ENCODE peak calls at places on chromosomes 3 and 15, in six cellular contexts. Z is IMR-90; T is CD8-positive, alpha-beta T cell; V is CD8-positive, alpha-beta memory T cell; A is heart right ventricle; G is HCT116. J is an unnamed sample. For H3K4me1, the result is how much of the 10 kb centered on the place peaks cover.

GRCh38 chr3:182789371-182789770 is 3.9 kb upstream of the ATP11B start:
- DNase-seq in T (no peak), V (no peak), A (no peak), G (no peak), Z (peak), J (no peak)

GRCh38 chr3:149967067-149967685 is 3.5 kb downstream of the PFN2 start:
- DNase-seq in A (no peak), T (no peak), Z (peak), V (no peak), G (peak), J (peak)

GRCh38 chr3:185283374-185283935 is 29.6 kb upstream of the EHHADH start:
- DNase-seq in T (no peak), V (no peak), A (no peak), Z (peak), G (peak), J (no peak)

GRCh38 chr3:127132876-127133275 is 60.1 kb upstream of the PRR23E start:
- DNase-seq in A (no peak), Z (no peak), T (no peak), V (no peak), G (no peak), J (no peak)

GRCh38 chr3:190345027-190345821 is 23.0 kb upstream of the CLDN1 start:
- DNase-seq in Z (peak), G (no peak), A (no peak), T (no peak), V (no peak), J (peak)

GRCh38 chr3:65083240-65083639 is 395.4 kb upstream of the ADAMTS9 start:
- DNase-seq in Z (no peak), V (no peak), A (no peak), T (no peak), G (no peak), J (no peak)

GRCh38 chr15:88250826-88251225 is 5.7 kb downstream of the NTRK3 start:
- DNase-seq in G (no peak), A (no peak), T (no peak), Z (no peak), V (no peak), J (peak)

GRCh38 chr3:59192473-59192872 is 142.6 kb upstream of the CFAP20DC start:
- DNase-seq in G (no peak), T (no peak), A (no peak), Z (peak), V (no peak), J (no peak)

GRCh38 chr15:88108991-88109390 is 147.5 kb downstream of the NTRK3 start:
- DNase-seq in G (no peak), Z (no peak), V (no peak), A (no peak), T (no peak), J (no peak)

GRCh38 chr15:90219421-90220141 is 14.2 kb downstream of the CIB1 start:
- DNase-seq in T (peak), Z (no peak), A (peak), V (peak), G (no peak), J (peak)

GRCh38 chr15:38696120-38696727 is 131.6 kb upstream of the RASGRP1 start:
- DNase-seq in G (no peak), Z (peak), T (no peak), A (no peak), V (peak), J (no peak)

GRCh38 chr3:100518983-100519382 is 26.6 kb downstream of the TMEM45A start:
- DNase-seq in T (no peak), A (no peak), V (no peak), Z (peak), G (no peak), J (no peak)

GRCh38 chr3:17179381-17180205 is 294.8 kb downstream of the PLCL2 start:
- DNase-seq in Z (peak), T (no peak), V (no peak), G (no peak), A (no peak), J (no peak)

GRCh38 chr15:35914573-35914972 is 368.6 kb upstream of the DPH6 start:
- DNase-seq in V (no peak), A (no peak), G (no peak), T (no peak), Z (no peak), J (no peak)

GRCh38 chr15:70409388-70409787 is 311.7 kb upstream of the TLE3 start:
- DNase-seq in Z (no peak), V (no peak), G (no peak), T (no peak), A (no peak), J (no peak)

GRCh38 chr15:91857772-91858171 is 4.3 kb downstream of the SLCO3A1 start:
- DNase-seq in V (no peak), Z (no peak), G (no peak), A (no peak), T (no peak), J (no peak)

GRCh38 chr3:134326126-134326525 is 48.1 kb downstream of the AMOTL2 start:
- DNase-seq in Z (no peak), A (no peak), V (no peak), T (no peak), G (no peak), J (peak)

GRCh38 chr3:197464794-197465193 is 91.0 kb downstream of the BDH1 start:
- DNase-seq in Z (no peak), A (no peak), G (no peak), V (no peak), T (no peak), J (peak)

GRCh38 chr3:197466586-197467399 is 89.0 kb downstream of the BDH1 start:
- DNase-seq in T (no peak), Z (peak), G (no peak), A (no peak), V (no peak), J (no peak)

GRCh38 chr3:197463279-197463678 is 92.5 kb downstream of the BDH1 start:
- DNase-seq in Z (peak), A (no peak), V (no peak), G (no peak), T (no peak), J (no peak)

GRCh38 chr3:197465996-197466549 is 89.7 kb downstream of the BDH1 start:
- DNase-seq in T (no peak), G (no peak), A (no peak), V (no peak), Z (peak), J (no peak)

GRCh38 chr3:197465197-197465995 is 90.4 kb downstream of the BDH1 start:
- DNase-seq in A (no peak), G (no peak), V (no peak), Z (no peak), T (no peak), J (peak)
- H3K4me1 ChIP-seq in A (under half), G (under half), V (under half), Z (under half), T (under half), J (under half)

GRCh38 chr3:106329505-106329904 is 460.7 kb upstream of the CBLB start:
- DNase-seq in Z (peak), A (no peak), T (no peak), G (no peak), V (no peak), J (no peak)

GRCh38 chr3:106332135-106332534 is 463.3 kb upstream of the CBLB start:
- DNase-seq in T (no peak), G (no peak), A (no peak), Z (no peak), V (no peak), J (no peak)

GRCh38 chr3:106333911-106334618 is 465.3 kb upstream of the CBLB start:
- DNase-seq in Z (peak), A (no peak), V (peak), G (no peak), T (no peak), J (no peak)

GRCh38 chr3:106331636-106332035 is 462.8 kb upstream of the CBLB start:
- DNase-seq in A (no peak), T (no peak), Z (no peak), G (no peak), V (no peak), J (no peak)

DNA sequence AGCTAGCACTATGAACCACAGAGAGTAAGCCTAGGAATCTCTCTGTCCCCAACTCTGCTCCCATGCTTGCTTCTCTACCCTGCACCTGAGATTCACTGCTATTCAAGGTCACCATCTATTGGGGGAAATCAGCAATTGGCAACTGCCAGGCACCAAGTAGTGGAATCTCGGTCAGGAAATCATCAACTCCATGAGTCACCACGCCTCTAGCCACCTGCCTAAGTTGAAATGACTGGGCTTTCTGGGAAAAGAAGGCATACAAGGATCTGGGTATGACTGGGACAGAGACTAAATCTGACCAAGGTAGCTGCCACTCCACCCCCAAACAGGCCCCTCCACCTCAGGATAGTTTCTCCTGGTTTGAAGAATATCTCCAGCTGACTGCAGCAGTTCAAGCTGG is 464.1 kb upstream of the CBLB start:
- DNase-seq in G (no peak), Z (peak), A (no peak), T (no peak), V (no peak), J (peak)
- H3K4me1 ChIP-seq in G (under half), Z (under half), A (under half), T (under half), V (under half), J (under half)

GRCh38 chr3:188242426-188243123 is 88.6 kb downstream of the LPP start:
- DNase-seq in T (no peak), V (no peak), A (no peak), Z (no peak), G (no peak), J (no peak)
- H3K4me1 ChIP-seq in T (under half), V (under half), A (half or more), Z (under half), G (under half), J (under half)

GRCh38 chr15:99423186-99424130 is 142.3 kb upstream of the MEF2A start:
- DNase-seq in Z (no peak), T (no peak), A (no peak), V (no peak), G (no peak), J (no peak)

GRCh38 chr15:99424131-99424571 is 141.6 kb upstream of the MEF2A start:
- DNase-seq in G (no peak), A (no peak), T (no peak), Z (no peak), V (no peak), J (no peak)

GRCh38 chr15:99425666-99426301 is 140.0 kb upstream of the MEF2A start:
- DNase-seq in V (no peak), T (no peak), Z (no peak), G (no peak), A (peak), J (peak)

GRCh38 chr15:99426431-99427105 is 139.2 kb upstream of the MEF2A start:
- DNase-seq in A (no peak), T (no peak), Z (no peak), G (no peak), V (no peak), J (no peak)

DNA sequence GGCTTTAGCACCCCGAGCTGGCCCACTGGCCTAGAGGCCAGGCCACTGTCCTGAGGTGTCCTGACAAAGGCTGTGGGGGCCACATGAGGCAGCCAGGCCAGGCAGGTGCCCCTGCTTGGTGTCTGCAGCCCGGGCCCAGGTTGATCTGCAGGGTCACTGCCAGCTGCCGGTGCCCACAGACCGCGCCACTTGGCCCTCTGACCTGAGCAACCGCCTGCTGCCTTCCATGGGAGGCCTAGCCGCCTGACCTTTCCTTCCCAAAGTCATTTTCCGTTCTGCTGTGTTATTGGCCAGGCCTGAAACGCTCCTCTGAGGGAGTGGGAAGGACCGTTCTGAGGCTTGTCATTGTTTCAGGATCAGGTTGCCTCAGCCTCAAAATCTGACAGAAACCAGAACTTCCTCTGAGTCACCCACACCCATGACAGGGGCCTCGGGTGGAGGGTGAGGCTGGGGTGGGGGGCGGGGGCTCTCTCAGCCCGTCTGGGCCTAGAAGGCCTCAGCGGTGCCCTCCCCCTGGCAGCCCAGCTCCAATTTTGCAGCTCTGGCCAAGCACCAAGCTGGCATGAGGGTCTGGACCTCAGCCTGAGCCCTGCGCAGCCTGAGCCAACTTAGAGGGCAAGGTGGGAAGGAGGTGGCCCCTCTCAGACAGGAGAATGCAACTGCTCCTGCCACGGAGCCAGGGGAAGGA is 140.7 kb upstream of the MEF2A start:
- DNase-seq in A (peak), V (no peak), T (no peak), G (no peak), Z (peak), J (peak)
- H3K4me1 ChIP-seq in A (under half), V (under half), T (half or more), G (under half), Z (under half), J (under half)

GRCh38 chr3:71436337-71436736 is 147.2 kb downstream of the FOXP1 start:
- DNase-seq in V (no peak), G (no peak), T (no peak), A (no peak), Z (no peak), J (no peak)
- H3K4me1 ChIP-seq in V (half or more), G (under half), T (half or more), A (under half), Z (under half), J (under half)

GRCh38 chr15:37081985-37082384 is 18.4 kb downstream of the MEIS2 start:
- DNase-seq in A (no peak), Z (no peak), G (no peak), V (no peak), T (no peak), J (peak)

GRCh38 chr15:37086521-37086920 is 13.8 kb downstream of the MEIS2 start:
- DNase-seq in T (no peak), Z (peak), A (no peak), V (no peak), G (no peak), J (no peak)

GRCh38 chr15:37086120-37086519 is 14.2 kb downstream of the MEIS2 start:
- DNase-seq in Z (no peak), G (no peak), A (no peak), V (no peak), T (no peak), J (no peak)

GRCh38 chr15:37084602-37085001 is 15.7 kb downstream of the MEIS2 start:
- DNase-seq in V (no peak), T (no peak), Z (no peak), A (no peak), G (no peak), J (no peak)

DNA sequence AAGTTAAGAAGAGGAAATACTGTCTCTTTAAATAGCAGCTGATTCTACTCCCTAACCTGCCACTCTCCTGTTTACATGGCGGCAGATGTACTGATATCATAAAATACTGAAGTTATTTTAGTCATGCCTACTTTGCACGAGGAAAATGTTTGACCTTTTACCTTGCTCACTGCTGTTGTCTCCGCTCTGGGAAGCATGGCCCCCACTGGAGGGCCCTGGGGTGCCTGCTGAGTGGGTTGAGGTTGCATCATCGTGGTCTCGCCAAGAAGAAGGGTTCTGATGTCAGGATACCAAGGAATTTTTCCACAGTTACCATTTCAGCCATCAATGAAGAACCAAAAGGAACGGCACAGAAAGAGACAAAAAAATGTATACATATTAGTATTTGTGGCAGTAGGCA is 16.7 kb downstream of the MEIS2 start:
- DNase-seq in Z (no peak), G (no peak), A (no peak), V (no peak), T (no peak), J (no peak)
- H3K4me1 ChIP-seq in Z (under half), G (under half), A (half or more), V (under half), T (under half), J (under half)

GRCh38 chr3:69710153-69710977 is 28.9 kb upstream of the MITF start:
- DNase-seq in G (no peak), Z (peak), V (no peak), A (no peak), T (no peak), J (no peak)
- H3K4me1 ChIP-seq in G (under half), Z (under half), V (under half), A (under half), T (under half), J (under half)

DNA sequence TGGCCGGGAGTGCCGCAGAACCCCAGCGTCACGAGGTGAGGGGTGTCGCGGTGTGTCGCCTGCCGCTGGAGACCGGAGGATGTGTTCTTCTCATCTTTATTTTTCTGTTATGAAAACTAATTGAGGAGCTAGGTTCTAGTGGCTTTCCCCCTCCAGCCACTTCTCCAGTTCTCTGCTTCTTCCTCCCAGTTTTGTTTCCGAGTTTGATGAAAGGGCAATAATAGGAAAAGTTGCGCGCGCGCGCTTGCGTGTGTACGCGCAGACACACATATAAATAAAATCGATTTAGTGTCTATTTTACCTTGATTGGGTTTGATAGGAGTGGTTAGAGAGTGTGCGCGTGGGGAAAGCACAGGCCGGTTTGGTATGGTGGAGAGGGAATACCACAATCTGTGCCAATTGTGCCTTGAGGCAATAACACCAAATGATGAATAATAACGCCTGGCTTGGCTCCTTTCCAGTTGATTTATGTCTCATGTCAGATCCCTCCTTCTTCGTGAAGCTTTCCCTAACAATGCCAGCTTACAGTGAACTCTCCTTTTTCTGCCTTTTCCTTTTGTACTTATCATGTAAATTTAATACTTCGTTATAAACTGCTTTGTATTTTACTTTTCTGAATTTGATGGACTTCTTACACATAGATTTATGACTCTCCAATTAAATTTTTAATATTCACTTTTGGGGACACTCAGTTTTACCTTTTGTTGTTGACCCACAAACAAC is 1.5 kb downstream of the TIPARP start:
- DNase-seq in A (peak), V (peak), G (peak), T (no peak), Z (peak), J (peak)
- H3K4me1 ChIP-seq in A (half or more), V (half or more), G (under half), T (under half), Z (under half), J (under half)

GRCh38 chr15:63057454-63058335 is 15.1 kb downstream of the TPM1 start:
- DNase-seq in G (no peak), A (no peak), Z (peak), T (no peak), V (no peak), J (no peak)

GRCh38 chr15:63059573-63060216 is 17.1 kb downstream of the TPM1 start:
- DNase-seq in V (no peak), T (no peak), Z (no peak), G (no peak), A (no peak), J (no peak)

GRCh38 chr15:63060699-63061098 is 18.2 kb downstream of the TPM1 start:
- DNase-seq in Z (no peak), G (no peak), T (no peak), A (no peak), V (no peak), J (no peak)

GRCh38 chr15:63056843-63057242 is 14.3 kb downstream of the TPM1 start:
- DNase-seq in V (no peak), Z (peak), A (peak), T (no peak), G (no peak), J (no peak)

DNA sequence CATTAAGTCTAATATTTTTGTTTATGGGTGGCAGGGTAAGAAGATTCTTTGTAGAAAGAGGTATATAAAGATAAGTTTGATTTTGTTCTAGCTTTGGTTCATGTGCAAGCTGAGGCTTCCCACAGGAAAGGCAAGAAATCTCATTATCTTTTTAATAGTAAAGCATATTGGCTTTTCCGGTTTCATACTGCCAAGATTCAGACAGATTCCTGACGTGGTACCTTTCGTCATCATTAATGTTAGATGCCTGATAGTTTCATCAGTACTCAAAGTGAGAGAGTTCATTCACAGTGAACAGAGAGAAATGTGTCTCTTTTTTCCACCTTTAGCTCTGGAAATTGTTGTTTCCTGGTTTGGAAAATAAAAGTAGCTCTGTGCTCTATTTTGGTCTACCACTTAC is 16.5 kb downstream of the TPM1 start:
- DNase-seq in A (no peak), V (no peak), Z (no peak), T (no peak), G (no peak), J (no peak)
- H3K4me1 ChIP-seq in A (half or more), V (under half), Z (under half), T (under half), G (under half), J (under half)

GRCh38 chr3:194518652-194519051 is 31.9 kb upstream of the ATP13A3 start:
- DNase-seq in A (no peak), T (no peak), G (no peak), Z (peak), V (no peak), J (no peak)

GRCh38 chr3:194517333-194517732 is 30.5 kb upstream of the ATP13A3 start:
- DNase-seq in T (no peak), G (no peak), Z (no peak), A (no peak), V (no peak), J (no peak)

GRCh38 chr3:194526164-194526563 is 39.4 kb upstream of the ATP13A3 start:
- DNase-seq in A (no peak), T (no peak), G (no peak), Z (no peak), V (no peak), J (no peak)

GRCh38 chr3:194522579-194523046 is 35.8 kb upstream of the ATP13A3 start:
- DNase-seq in Z (peak), A (no peak), V (no peak), T (no peak), G (no peak), J (peak)

GRCh38 chr3:194521514-194522260 is 34.9 kb upstream of the ATP13A3 start:
- DNase-seq in V (no peak), A (no peak), Z (peak), G (no peak), T (no peak), J (peak)
- H3K4me1 ChIP-seq in V (under half), A (under half), Z (under half), G (under half), T (under half), J (under half)

J was measured in mesendoderm.